ENCODE peak calls at places on chromosomes 7 and 10, in six cellular contexts. R is BJ, N is foreskin fibroblast, F is astrocyte of the spinal cord, K is fibroblast of mammary gland, W is IMR-90. I is an unnamed sample.

GRCh38 chr10:110802551-110803238 is 69.0 kb upstream of the PDCD4 start:
- DNase-seq in K (peak), R (peak), F (peak), W (peak), N (peak), I (peak)

GRCh38 chr10:3426190-3426845 is 253.7 kb upstream of the PITRM1 start:
- DNase-seq in F (peak), R (no peak), K (peak), N (peak), W (peak), I (peak)

GRCh38 chr7:91291902-91292301 is 27.7 kb downstream of the FZD1 start:
- DNase-seq in K (no peak), R (no peak), N (no peak), W (no peak), F (no peak), I (no peak)

GRCh38 chr10:82394122-82394521 is 519.1 kb downstream of the NRG3 start:
- DNase-seq in R (no peak), K (no peak), N (peak), F (no peak), W (no peak), I (no peak)

GRCh38 chr10:118957141-118957825 is 72.2 kb upstream of the NANOS1 start:
- DNase-seq in R (no peak), F (no peak), W (no peak), N (no peak), K (no peak), I (no peak)

GRCh38 chr10:71014021-71014782 is 125.8 kb upstream of the PCBD1 start:
- DNase-seq in F (no peak), W (no peak), N (no peak), K (no peak), R (no peak), I (no peak)

GRCh38 chr10:30058570-30059132 is 735 bp downstream of the JCAD start:
- DNase-seq in F (no peak), K (no peak), N (peak), R (no peak), W (no peak), I (peak)

GRCh38 chr10:76301950-76302349 is 870.5 kb downstream of the LRMDA start:
- DNase-seq in W (no peak), R (no peak), N (no peak), K (peak), F (peak), I (peak)

GRCh38 chr7:89104748-89105685 is 309.5 kb upstream of the TEX47 start:
- DNase-seq in N (peak), W (no peak), R (no peak), K (no peak), F (peak), I (peak)

GRCh38 chr7:42763137-42763551 is 148.7 kb downstream of the C7orf25 start:
- DNase-seq in F (no peak), K (no peak), W (no peak), N (no peak), R (no peak), I (no peak)

GRCh38 chr7:26278769-26279168 is 12.9 kb upstream of the SNX10 start:
- DNase-seq in K (peak), N (no peak), W (no peak), R (no peak), F (no peak), I (peak)

GRCh38 chr7:112889834-112890438 is 99.7 kb upstream of the TMEM168 start:
- DNase-seq in K (no peak), N (no peak), F (no peak), W (no peak), R (no peak), I (no peak)

GRCh38 chr7:28354601-28355062 is 57.7 kb upstream of the CREB5 start:
- DNase-seq in N (peak), W (peak), K (peak), F (peak), R (peak), I (peak)

GRCh38 chr10:58104419-58104818 is 163.3 kb downstream of the IPMK start:
- DNase-seq in K (peak), W (no peak), N (peak), R (no peak), F (peak), I (no peak)

GRCh38 chr10:92062273-92062672 is 138.7 kb downstream of the BTAF1 start:
- DNase-seq in F (no peak), N (no peak), R (no peak), K (no peak), W (no peak), I (no peak)
- H3K4me3 ChIP-seq in F (no peak), N (no peak), R (no peak), K (no peak), W (no peak), I (no peak)

DNA sequence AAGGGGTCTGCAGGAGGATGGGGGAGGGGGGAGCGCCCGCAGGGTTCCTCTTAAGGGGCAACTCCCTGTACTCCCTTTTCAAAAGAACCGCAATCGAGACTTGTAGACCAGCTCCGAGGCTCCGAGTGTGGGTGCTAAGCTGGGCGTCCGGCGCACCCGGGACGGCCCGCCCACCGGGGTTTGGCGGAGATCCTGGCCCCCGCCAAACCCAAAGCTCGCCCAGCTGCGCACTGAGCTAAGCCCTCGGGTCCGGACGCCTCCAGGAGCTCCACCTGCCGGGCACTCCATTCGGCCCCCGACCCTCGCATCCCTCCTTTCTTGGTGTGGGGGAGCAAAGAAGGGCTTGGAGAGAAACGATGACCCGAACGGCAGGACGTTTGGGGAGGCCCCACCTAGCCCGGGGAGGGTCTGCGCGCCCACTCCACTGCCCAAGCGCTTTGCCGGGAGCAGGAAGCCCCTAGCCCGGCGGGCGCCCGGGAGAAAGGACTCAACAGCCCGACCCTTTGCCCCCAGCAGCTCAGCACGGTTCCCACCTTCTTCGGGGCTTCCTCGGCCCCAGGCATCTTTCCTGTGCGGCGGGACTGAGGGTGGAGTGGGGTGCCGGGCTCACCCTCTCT is 649 bp downstream of the AFAP1L2 start:
- DNase-seq in R (no peak), N (no peak), K (no peak), F (no peak), W (no peak), I (no peak)
- TF ChIP-seq CTCF in R (peak), N (peak), K (no peak), F (peak), W (no peak), I (peak)

GRCh38 chr7:17298840-17299476 is 506 bp downstream of the AHR start:
- DNase-seq in K (no peak), W (peak), F (peak), N (peak), R (no peak), I (no peak)

GRCh38 chr7:17302575-17303142 is 4.2 kb downstream of the AHR start:
- DNase-seq in K (peak), N (peak), F (peak), W (peak), R (no peak), I (peak)

GRCh38 chr7:17299477-17299991 is 1.1 kb downstream of the AHR start:
- DNase-seq in W (peak), N (peak), K (no peak), F (peak), R (no peak), I (peak)

GRCh38 chr7:17300012-17300411 is 1.6 kb downstream of the AHR start:
- DNase-seq in N (no peak), F (no peak), W (no peak), R (no peak), K (no peak), I (no peak)

DNA sequence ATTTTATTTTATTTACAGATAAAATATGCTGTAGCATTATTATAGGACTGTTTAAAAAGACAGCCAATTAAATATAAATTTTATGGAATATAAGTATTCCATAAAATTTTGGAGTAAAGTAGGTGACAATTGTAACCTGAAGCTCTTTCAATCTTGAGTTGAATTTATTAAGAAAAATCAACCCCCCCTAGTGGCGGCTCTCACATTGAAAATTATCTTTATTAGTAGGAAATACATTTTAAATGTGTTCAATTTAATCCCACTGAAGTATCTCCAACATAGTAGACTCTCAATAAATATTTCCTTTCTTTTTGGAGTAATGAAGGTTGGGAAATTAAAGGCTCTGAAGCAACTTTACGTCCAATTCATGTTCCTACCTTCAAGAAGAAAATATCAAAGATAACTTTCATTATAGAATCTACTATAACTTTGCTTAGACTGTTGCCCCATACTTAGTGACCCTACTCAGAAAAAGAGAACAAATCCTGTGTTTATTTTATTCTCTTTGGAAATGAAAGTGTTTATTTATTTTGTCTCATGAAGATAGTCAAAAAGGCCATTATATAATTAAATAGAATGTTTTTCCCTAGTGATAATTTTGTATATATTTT is 3.1 kb downstream of the AHR start:
- DNase-seq in W (peak), F (peak), N (peak), R (no peak), K (peak), I (peak)
- H3K4me3 ChIP-seq in W (no peak), F (peak), N (peak), R (peak), K (peak), I (peak)

GRCh38 chr10:24617771-24618396 is 105.8 kb downstream of the ARHGAP21 start:
- DNase-seq in W (peak), F (peak), N (peak), R (no peak), K (peak), I (peak)
- TF ChIP-seq CTCF in W (peak), F (peak), N (peak), R (peak), K (peak), I (peak)

DNA sequence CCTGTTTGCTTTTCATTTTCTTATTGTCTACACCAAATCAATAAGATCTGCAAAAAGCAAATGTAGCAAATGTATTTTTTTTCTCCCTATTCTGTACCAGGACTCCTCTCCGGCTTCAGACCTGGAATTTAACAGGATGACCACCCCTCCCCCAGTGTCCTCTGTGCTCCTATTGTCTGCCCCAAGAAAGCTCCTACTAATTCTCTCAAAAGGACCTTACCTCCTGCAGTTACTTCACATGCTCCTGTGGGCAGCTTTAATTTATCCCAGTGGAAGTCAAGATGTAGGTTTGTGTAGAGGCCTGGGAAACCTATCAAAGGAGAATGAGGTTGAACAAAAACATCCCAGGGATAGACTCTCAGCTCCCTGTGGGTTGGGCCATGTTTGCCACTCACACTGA is 31.3 kb downstream of the PLXNA4 start:
- DNase-seq in W (no peak), N (no peak), F (no peak), R (no peak), K (no peak), I (no peak)
- H3K4me3 ChIP-seq in W (no peak), N (no peak), F (no peak), R (no peak), K (no peak), I (no peak)

GRCh38 chr7:92503767-92504166 is 24.6 kb downstream of the PEX1 start:
- DNase-seq in F (no peak), R (no peak), W (no peak), K (no peak), N (no peak), I (no peak)

GRCh38 chr7:92508949-92509348 is 19.4 kb downstream of the PEX1 start:
- DNase-seq in N (no peak), F (no peak), W (no peak), K (no peak), R (no peak), I (no peak)

GRCh38 chr7:92504563-92504962 is 23.8 kb downstream of the PEX1 start:
- DNase-seq in R (no peak), K (no peak), F (no peak), W (no peak), N (peak), I (peak)

GRCh38 chr7:92506363-92506762 is 22.0 kb downstream of the PEX1 start:
- DNase-seq in F (no peak), R (no peak), K (no peak), W (no peak), N (no peak), I (no peak)
- TF ChIP-seq CTCF in F (no peak), R (no peak), K (no peak), W (no peak), N (no peak), I (no peak)

I was measured in choroid plexus epithelial cell.